ENCODE peak calls at places on chromosomes 5 and 9, in six cellular contexts. J is brain microvascular endothelial cell, L is fibroblast of pulmonary artery, F is right lobe of liver, P is stomach, M is pancreas. I is an unnamed sample.

GRCh38 chr5:39178856-39179255 is 40.5 kb downstream of the FYB1 start:
- DNase-seq in M (no peak), F (no peak), J (no peak), L (no peak), P (no peak), I (no peak)

GRCh38 chr5:170296036-170296934 is 1.3 kb downstream of the LCP2 start:
- DNase-seq in M (no peak), J (no peak), F (no peak), P (no peak), L (no peak), I (no peak)

GRCh38 chr5:3698412-3698811 is 102.8 kb downstream of the IRX1 start:
- DNase-seq in M (no peak), J (no peak), F (no peak), L (no peak), P (no peak), I (no peak)

GRCh38 chr9:134320195-134320885 is 5.9 kb upstream of the RXRA start:
- DNase-seq in P (no peak), J (no peak), L (no peak), F (peak), M (peak), I (no peak)

GRCh38 chr9:17063535-17064135 is 71.2 kb upstream of the CNTLN start:
- DNase-seq in M (no peak), J (peak), P (no peak), F (no peak), L (peak), I (no peak)

GRCh38 chr9:124197177-124198095 is 60.3 kb upstream of the NEK6 start:
- DNase-seq in J (no peak), P (peak), F (peak), L (no peak), M (peak), I (no peak)

GRCh38 chr5:174636081-174636480 is 88.3 kb upstream of the MSX2 start:
- DNase-seq in F (no peak), M (no peak), J (no peak), L (no peak), P (no peak), I (no peak)

GRCh38 chr5:172530835-172531703 is 76.7 kb upstream of the SH3PXD2B start:
- DNase-seq in M (no peak), P (no peak), J (no peak), F (peak), L (no peak), I (no peak)

GRCh38 chr5:123164019-123164418 is 75.0 kb downstream of the PRDM6 start:
- DNase-seq in P (no peak), M (no peak), L (no peak), F (no peak), J (no peak), I (no peak)

GRCh38 chr9:38443181-38443580 is 18.9 kb upstream of the IGFBPL1 start:
- DNase-seq in L (peak), J (peak), M (no peak), P (peak), F (no peak), I (no peak)

GRCh38 chr9:138116521-138116920 is 238.9 kb downstream of the CACNA1B start:
- DNase-seq in F (peak), P (no peak), L (no peak), J (no peak), M (no peak), I (no peak)

GRCh38 chr9:107738789-107739188 is 249.2 kb upstream of the KLF4 start:
- DNase-seq in P (no peak), M (no peak), F (no peak), J (peak), L (no peak), I (no peak)

GRCh38 chr9:71854811-71855210 is 56.2 kb downstream of the ABHD17B start:
- DNase-seq in J (no peak), M (no peak), P (no peak), F (no peak), L (no peak), I (no peak)

GRCh38 chr5:159582756-159583523 is 252.7 kb upstream of the IL12B start:
- DNase-seq in F (no peak), M (no peak), P (no peak), L (peak), J (peak), I (no peak)

GRCh38 chr5:132044207-132044606 is 16.2 kb upstream of the IL3 start:
- DNase-seq in M (no peak), L (no peak), F (no peak), P (peak), J (no peak), I (no peak)

GRCh38 chr5:113205807-113206206 is 229.0 kb downstream of the TSSK1B start:
- DNase-seq in M (no peak), F (peak), P (no peak), L (no peak), J (no peak), I (no peak)

GRCh38 chr5:103918668-103919367 is 356.2 kb upstream of the NUDT12 start:
- DNase-seq in F (no peak), M (no peak), L (peak), J (peak), P (no peak), I (no peak)

GRCh38 chr5:131795879-131796792 is 681 bp downstream of the FNIP1 start:
- DNase-seq in J (peak), L (peak), P (peak), F (peak), M (peak), I (peak)

GRCh38 chr9:82581516-82581915 is 481.4 kb downstream of the RASEF start:
- DNase-seq in J (no peak), P (no peak), M (no peak), L (no peak), F (no peak), I (no peak)

GRCh38 chr9:123262338-123262737 is 6.0 kb downstream of the STRBP start:
- DNase-seq in L (no peak), F (no peak), J (no peak), P (no peak), M (no peak), I (no peak)

GRCh38 chr9:127971357-127972315 is 9.2 kb downstream of the EEIG1 start:
- DNase-seq in P (no peak), L (no peak), J (no peak), M (no peak), F (no peak), I (no peak)

GRCh38 chr5:143355710-143356109 is 47.8 kb downstream of the NR3C1 start:
- DNase-seq in L (peak), P (peak), F (peak), M (no peak), J (peak), I (peak)

GRCh38 chr9:19156805-19157204 is 29.5 kb upstream of the PLIN2 start:
- DNase-seq in L (peak), M (no peak), F (no peak), J (no peak), P (no peak), I (no peak)

GRCh38 chr5:175884214-175884613 is 12.8 kb downstream of the CPLX2 start:
- DNase-seq in F (no peak), M (no peak), J (no peak), P (no peak), L (no peak), I (no peak)
- TF ChIP-seq CTCF in F (no peak), M (no peak), J (no peak), P (no peak), L (no peak), I (no peak)

DNA sequence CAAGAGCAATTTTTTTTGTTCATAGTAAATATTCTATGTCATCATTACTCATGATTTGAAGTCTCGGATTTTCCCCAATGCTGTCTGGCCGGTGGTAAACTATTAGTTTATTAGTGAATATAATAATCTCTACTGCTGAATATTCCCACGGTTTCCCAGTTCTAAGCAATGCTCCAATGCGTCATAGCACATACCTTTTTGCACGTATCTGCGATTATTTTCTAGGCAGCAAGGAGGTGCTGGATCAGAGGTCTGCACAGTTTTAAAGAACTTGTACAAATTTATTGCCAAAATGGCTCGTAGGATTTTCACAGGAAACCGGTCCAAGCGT is 43.9 kb upstream of the TCF7 start:
- DNase-seq in P (no peak), L (peak), J (peak), M (no peak), F (no peak), I (no peak)
- TF ChIP-seq CTCF in P (no peak), L (no peak), J (peak), M (no peak), F (no peak), I (no peak)

DNA sequence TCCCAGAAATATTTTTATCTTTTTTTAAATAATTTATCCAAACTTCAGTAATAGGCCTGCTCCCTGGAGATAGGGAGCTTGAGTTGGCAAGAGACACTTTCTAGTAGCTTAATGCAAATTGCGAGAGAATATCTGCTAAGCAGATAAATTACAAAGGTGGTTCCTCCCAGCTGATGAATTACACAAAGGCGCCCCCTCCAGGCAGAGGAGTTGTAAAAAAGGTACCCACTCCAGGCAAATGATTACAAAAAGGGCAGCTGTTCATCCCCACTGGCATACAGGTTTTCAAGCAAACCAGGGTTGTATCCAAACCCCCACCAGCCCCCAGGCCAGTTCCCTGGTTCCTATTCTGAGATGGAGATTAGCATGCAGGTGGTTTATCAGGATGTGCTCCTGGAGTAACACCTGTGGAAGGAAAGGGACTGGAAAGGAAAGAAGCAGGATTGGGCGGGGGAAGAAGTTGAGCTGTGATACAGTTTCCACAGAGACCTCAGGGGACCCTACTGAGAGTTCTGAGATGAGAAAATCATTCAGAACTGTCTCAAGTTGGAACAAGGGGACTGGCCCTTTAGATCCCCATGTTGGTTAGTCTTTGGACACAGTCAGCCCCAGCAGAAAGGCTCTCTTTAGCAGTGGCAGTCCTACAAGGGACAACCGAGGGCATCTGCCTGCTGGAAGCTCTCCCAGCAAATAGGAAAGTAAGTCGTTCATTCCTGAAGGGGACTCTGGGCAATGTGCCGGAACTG is 25.5 kb downstream of the ESM1 start:
- DNase-seq in L (peak), P (peak), M (no peak), F (no peak), J (peak), I (no peak)
- TF ChIP-seq CTCF in L (peak), P (no peak), M (no peak), F (no peak), J (peak), I (no peak)

DNA sequence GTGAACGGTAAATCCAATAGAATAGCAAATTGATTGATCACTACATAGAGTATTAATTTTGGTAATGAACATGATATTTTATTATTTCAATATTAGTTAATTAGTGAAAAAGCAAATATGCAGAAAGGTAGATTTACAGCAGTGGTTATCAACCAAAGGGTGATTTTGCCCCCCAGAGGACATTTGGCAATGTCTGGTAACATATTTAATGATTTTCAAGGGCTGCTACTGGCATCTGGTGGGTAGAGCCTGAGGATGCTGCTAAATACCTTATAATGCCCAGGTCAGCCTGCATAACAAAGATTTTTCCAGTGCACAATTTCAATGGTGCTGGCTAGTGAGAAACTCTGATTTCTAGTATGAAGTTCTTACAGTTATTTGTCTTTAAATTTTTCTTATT is 1313.7 kb downstream of the PTPRD start:
- DNase-seq in P (no peak), L (no peak), M (no peak), J (no peak), F (no peak), I (no peak)
- TF ChIP-seq CTCF in P (no peak), L (no peak), M (no peak), J (no peak), F (no peak), I (no peak)

GRCh38 chr5:157917909-157918809 is 59.2 kb upstream of the CLINT1 start:
- DNase-seq in J (peak), L (peak), P (peak), F (peak), M (peak), I (peak)
- TF ChIP-seq CTCF in J (peak), L (peak), P (peak), F (peak), M (no peak), I (no peak)

GRCh38 chr5:965604-966344 is 42.8 kb upstream of the NKD2 start:
- DNase-seq in L (no peak), J (no peak), M (no peak), F (no peak), P (no peak), I (no peak)
- TF ChIP-seq CTCF in L (no peak), J (no peak), M (no peak), F (no peak), P (no peak), I (no peak)

GRCh38 chr9:33861917-33862453 is 45.0 kb downstream of the UBE2R2 start:
- DNase-seq in L (no peak), P (no peak), J (no peak), F (no peak), M (no peak), I (no peak)

GRCh38 chr9:33858346-33858869 is 41.4 kb downstream of the UBE2R2 start:
- DNase-seq in M (no peak), L (no peak), F (no peak), J (no peak), P (no peak), I (no peak)

GRCh38 chr9:33856247-33856646 is 39.3 kb downstream of the UBE2R2 start:
- DNase-seq in P (no peak), F (no peak), M (no peak), L (no peak), J (no peak), I (no peak)

DNA sequence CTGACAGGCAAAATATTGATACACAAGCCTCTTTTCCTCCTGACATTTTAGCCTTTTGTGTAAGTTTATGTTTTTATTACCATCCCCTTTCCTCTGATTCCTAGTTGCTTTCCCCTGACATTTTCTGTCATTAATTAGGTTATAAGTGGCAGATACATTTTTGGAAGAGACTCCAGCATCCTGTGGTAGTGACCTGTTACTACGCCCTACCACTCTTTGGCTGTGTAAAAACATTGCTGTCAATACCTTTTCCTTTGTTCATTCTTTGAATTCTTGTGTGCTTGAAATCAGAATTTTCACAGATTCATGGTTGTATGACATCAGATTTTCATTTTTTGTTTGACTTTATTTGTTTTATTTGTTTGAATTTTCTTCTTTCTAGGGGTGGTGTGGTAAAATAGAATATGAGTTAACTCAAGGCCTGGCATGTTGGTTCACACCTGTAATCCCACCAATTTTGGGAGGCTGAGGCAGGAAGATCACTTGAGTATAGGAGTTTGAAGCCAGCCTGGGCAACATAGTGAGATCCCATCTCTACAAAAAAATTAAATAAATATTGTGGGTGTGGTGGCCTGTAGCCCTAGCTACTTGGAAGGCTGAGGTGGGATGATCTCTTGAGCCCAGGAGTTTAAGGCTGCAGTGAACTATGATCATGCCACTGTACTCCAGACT is 43.4 kb downstream of the UBE2R2 start:
- DNase-seq in P (no peak), F (no peak), J (no peak), M (no peak), L (no peak), I (no peak)
- TF ChIP-seq CTCF in P (no peak), F (no peak), J (peak), M (no peak), L (peak), I (no peak)

GRCh38 chr9:117535439-117535838 is 120.6 kb upstream of the ASTN2 start:
- DNase-seq in L (no peak), F (no peak), M (no peak), J (no peak), P (no peak), I (no peak)
- TF ChIP-seq CTCF in L (no peak), F (no peak), M (no peak), J (no peak), P (no peak), I (no peak)

I was measured in omental fat pad.